ENCODE peak calls at places on chromosomes 2 and 18, in nine cellular contexts. R, Y, M, T, A, E, S, C and Q are unnamed samples.

GRCh38 chr2:113282747-113283533 is 4.2 kb upstream of the PAX8 start:
- DNase-seq in C (peak), S (no peak), E (no peak), R (peak), M (peak), A (peak), Y (peak), T (no peak), Q (peak)

GRCh38 chr2:168912466-168913170 is 11.5 kb downstream of the G6PC2 start:
- DNase-seq in E (no peak), Y (peak), T (peak), M (peak), C (no peak), S (no peak), R (peak), A (no peak), Q (peak)

GRCh38 chr2:169961911-169962310 is 134.7 kb downstream of the UBR3 start:
- DNase-seq in E (no peak), S (no peak), R (no peak), M (no peak), T (no peak), Y (peak), A (no peak), C (no peak), Q (peak)

GRCh38 chr2:235564884-235565530 is 71.2 kb downstream of the AGAP1 start:
- DNase-seq in T (no peak), A (no peak), C (no peak), Y (no peak), M (no peak), E (no peak), S (no peak), R (no peak), Q (no peak)

GRCh38 chr18:54828986-54829385 is 709 bp downstream of the RAB27B start:
- DNase-seq in C (no peak), Y (no peak), S (no peak), T (no peak), A (no peak), R (no peak), E (no peak), M (no peak), Q (peak)

GRCh38 chr2:11765501-11765900 is 19.1 kb downstream of the LPIN1 start:
- DNase-seq in R (no peak), C (no peak), A (no peak), S (no peak), E (no peak), M (peak), T (no peak), Y (no peak), Q (no peak)

GRCh38 chr18:55592572-55592971 is 4.6 kb upstream of the TCF4 start:
- DNase-seq in S (no peak), T (no peak), Y (peak), E (no peak), C (no peak), M (no peak), R (no peak), A (no peak), Q (no peak)

GRCh38 chr2:188278388-188279092 is 13.1 kb upstream of the GULP1 start:
- DNase-seq in Y (no peak), E (no peak), C (no peak), A (no peak), R (peak), S (no peak), M (no peak), T (no peak), Q (no peak)

GRCh38 chr2:39673018-39673417 is 7.3 kb downstream of the TMEM178A start:
- DNase-seq in S (no peak), R (no peak), T (no peak), M (no peak), Y (no peak), E (no peak), A (no peak), C (no peak), Q (no peak)

GRCh38 chr2:105736145-105736544 is 8.6 kb upstream of the NCK2 start:
- DNase-seq in A (no peak), R (peak), C (no peak), M (no peak), E (no peak), Y (no peak), S (no peak), T (no peak), Q (no peak)

GRCh38 chr2:12507295-12507694 is 209.4 kb upstream of the TRIB2 start:
- DNase-seq in T (peak), R (no peak), M (no peak), E (peak), S (peak), Y (peak), A (no peak), C (no peak), Q (peak)

GRCh38 chr2:161139098-161139987 is 20.9 kb upstream of the TANK start:
- DNase-seq in R (no peak), S (no peak), E (no peak), T (no peak), M (no peak), A (no peak), C (no peak), Y (peak), Q (no peak)

GRCh38 chr2:108965540-108966299 is 23.3 kb downstream of the EDAR start:
- DNase-seq in C (no peak), S (peak), E (peak), R (no peak), A (no peak), M (no peak), Y (no peak), T (no peak), Q (no peak)

DNA sequence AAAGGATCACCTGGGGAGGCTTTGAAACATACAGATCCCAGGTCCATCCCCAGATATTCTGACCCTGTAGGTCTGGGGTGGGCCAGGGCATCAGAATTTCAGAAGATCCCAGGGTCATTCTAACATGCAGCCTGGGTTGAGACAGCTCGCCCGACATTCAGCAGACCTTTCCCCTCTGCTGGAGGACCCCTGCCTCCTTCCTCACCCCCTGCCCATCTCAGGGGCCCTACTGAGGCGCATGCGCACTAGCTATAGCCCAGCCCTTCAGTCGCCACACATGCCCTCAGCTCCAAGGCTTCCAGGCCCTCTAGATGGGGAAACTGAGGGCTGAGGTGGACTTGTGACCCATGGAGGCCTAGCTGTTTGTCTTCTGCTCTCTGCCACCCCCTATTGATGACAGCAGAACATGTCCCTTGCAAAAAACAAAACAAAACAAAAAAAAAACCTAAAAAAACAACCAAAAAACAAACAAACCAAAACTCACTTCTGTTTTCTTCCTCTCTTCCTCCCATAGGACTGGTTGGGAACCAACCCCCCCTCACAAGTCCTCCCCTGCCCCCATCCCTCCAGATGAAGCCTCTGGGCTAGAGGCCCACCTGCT is 91.3 kb downstream of the ZBTB7C start:
- DNase-seq in S (no peak), M (no peak), R (no peak), A (no peak), C (no peak), E (no peak), T (no peak), Y (no peak), Q (no peak)
- TF ChIP-seq CTCF in S (no peak), M (peak), R (peak), A (no peak), C (peak), E (no peak), T (peak), Y (no peak), Q (peak)

DNA sequence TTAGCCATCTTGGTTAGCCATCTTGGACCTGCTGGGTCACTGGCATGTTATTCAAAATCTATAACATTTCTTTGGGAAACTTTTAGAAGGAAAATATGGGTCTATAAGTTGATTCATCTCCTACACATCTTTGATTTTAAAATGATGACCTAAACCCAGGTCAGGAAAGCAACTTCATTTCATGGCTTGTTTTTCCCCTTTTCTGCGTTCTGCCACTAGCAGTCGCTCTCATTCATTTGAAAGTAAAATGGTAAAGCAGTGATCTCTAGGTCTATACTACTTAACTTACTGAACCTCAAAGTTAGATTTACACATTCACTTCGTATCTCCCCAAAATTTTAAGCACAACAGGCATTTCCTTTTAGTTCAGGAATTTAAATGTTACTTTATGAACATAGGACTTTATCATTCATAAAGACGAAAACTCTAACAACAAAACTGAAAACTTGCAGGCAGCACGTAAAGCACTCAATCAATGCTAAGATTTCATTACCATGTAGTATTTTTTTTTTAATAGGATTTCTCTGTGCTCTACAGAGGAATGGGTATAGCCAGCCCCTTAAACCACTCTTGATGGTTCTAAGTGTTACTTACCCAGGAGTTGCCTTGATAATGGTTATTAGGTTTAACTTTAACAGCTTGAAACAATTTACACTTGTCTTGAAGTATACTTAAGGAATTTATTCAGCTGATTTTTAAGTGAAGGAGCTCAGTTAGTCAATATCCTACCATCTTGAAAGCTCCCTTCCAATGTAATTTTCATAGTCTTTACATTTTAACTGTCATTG is 62.5 kb downstream of the GORASP2 start:
- DNase-seq in E (no peak), A (no peak), S (no peak), R (peak), M (no peak), Y (no peak), T (no peak), C (no peak), Q (no peak)
- TF ChIP-seq CTCF in E (no peak), A (peak), S (no peak), R (peak), M (no peak), Y (no peak), T (no peak), C (no peak), Q (no peak)

DNA sequence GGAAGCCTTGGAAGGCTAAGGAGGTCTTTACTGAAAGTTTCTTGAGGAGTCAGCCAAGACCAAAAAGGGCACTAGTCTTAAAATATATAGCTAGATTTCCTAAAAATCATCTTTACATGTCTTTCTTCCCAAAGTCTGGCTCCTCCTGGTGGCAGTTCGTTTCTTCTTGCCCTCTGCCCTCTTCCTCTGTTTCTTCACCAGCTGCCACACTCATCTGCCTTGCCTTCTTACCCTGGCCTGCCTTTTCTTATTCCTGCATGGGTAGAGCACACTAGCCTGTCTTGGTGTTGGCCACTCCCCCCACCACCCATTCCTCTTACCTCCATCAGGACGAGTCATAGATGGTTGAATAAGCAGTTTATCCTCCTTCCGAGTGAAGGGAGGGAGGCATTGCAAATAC is 129.8 kb downstream of the RAPGEF4 start:
- DNase-seq in M (no peak), E (no peak), Y (peak), S (no peak), A (no peak), R (peak), T (no peak), C (no peak), Q (peak)
- TF ChIP-seq CTCF in M (no peak), E (no peak), Y (peak), S (no peak), A (peak), R (peak), T (peak), C (no peak), Q (peak)

GRCh38 chr2:238015705-238016104 is 45.1 kb upstream of the SCLY start:
- DNase-seq in Y (no peak), A (no peak), C (no peak), E (no peak), R (no peak), T (no peak), S (no peak), M (no peak), Q (no peak)
- TF ChIP-seq CTCF in Y (no peak), A (peak), C (no peak), E (no peak), R (peak), T (peak), S (no peak), M (no peak), Q (no peak)

GRCh38 chr2:51068237-51068636 is 36.3 kb upstream of the NRXN1 start:
- DNase-seq in M (no peak), C (no peak), R (no peak), E (no peak), A (no peak), Y (no peak), S (no peak), T (no peak), Q (no peak)
- TF ChIP-seq CTCF in M (no peak), C (no peak), R (no peak), E (no peak), A (no peak), Y (no peak), S (no peak), T (no peak), Q (no peak)

GRCh38 chr2:111069722-111070121 is 51.0 kb upstream of the BCL2L11 start:
- DNase-seq in R (peak), C (no peak), E (no peak), T (no peak), M (no peak), S (no peak), Y (no peak), A (no peak), Q (peak)
- TF ChIP-seq CTCF in R (peak), C (no peak), E (no peak), T (peak), M (no peak), S (no peak), Y (no peak), A (no peak), Q (no peak)

GRCh38 chr2:174145827-174146226 is 102.5 kb downstream of the OLA1 start:
- DNase-seq in A (no peak), M (no peak), C (no peak), R (peak), T (no peak), E (no peak), S (no peak), Y (no peak), Q (peak)
- TF ChIP-seq CTCF in A (peak), M (no peak), C (no peak), R (peak), T (no peak), E (no peak), S (no peak), Y (no peak), Q (no peak)

GRCh38 chr2:207226671-207227061 is 60.9 kb upstream of the KLF7 start:
- DNase-seq in Y (no peak), T (no peak), E (no peak), R (no peak), S (no peak), C (no peak), A (no peak), M (no peak), Q (no peak)
- TF ChIP-seq CTCF in Y (no peak), T (no peak), E (no peak), R (no peak), S (no peak), C (no peak), A (no peak), M (no peak), Q (no peak)

GRCh38 chr2:204268458-204268857 is 276.8 kb upstream of the PARD3B start:
- DNase-seq in A (no peak), T (no peak), R (peak), Y (peak), C (no peak), M (no peak), E (no peak), S (no peak), Q (no peak)
- TF ChIP-seq CTCF in A (no peak), T (peak), R (peak), Y (no peak), C (no peak), M (no peak), E (no peak), S (no peak), Q (no peak)

DNA sequence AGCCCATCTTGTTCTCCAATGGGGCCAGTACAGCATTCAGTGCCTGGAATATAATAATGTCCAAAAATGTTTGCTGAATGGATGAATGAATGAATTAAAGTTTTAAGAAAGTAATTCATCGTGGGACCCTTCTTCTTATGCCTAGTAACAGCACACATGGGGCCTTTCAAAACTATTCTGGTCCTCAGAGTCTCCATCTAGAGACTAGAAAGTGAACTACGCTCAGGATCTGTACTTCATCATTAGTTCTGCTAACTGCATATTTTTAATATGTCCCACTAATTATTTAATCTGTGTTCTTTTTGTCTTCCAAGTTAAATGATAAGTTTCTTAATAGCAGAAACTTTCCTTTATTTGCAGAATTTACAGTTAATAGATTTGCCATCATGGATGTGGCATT is 172.5 kb downstream of the SMAD2 start:
- DNase-seq in M (no peak), S (no peak), C (no peak), A (no peak), T (no peak), R (peak), Y (no peak), E (no peak), Q (no peak)
- TF ChIP-seq CTCF in M (peak), S (peak), C (no peak), A (no peak), T (peak), R (peak), Y (peak), E (peak), Q (peak)